ENCODE peak calls at places on chromosomes 5 and 9, in eight cellular contexts. F, M, H, N, X, L, I and P are unnamed samples. For H3K36me3, the result is how much of the 10 kb centered on the place peaks cover.

GRCh38 chr9:120382453-120382852 is 197.5 kb downstream of the CDK5RAP2 start:
- DNase-seq in F (no peak), M (no peak), H (no peak), N (no peak), X (no peak), L (no peak), I (no peak), P (no peak)

GRCh38 chr5:20636686-20637085 is 648.7 kb upstream of the CDH18 start:
- DNase-seq in F (no peak), M (no peak), H (no peak), N (no peak), X (no peak), L (no peak), I (no peak), P (no peak)

GRCh38 chr9:96071245-96072124 is 196.0 kb downstream of the ERCC6L2 start:
- DNase-seq in F (no peak), M (no peak), H (peak), N (peak), X (no peak), L (no peak), I (peak), P (no peak)

GRCh38 chr9:111078391-111079038 is 40.2 kb upstream of the LPAR1 start:
- DNase-seq in F (no peak), M (no peak), H (no peak), N (no peak), X (no peak), L (no peak), I (no peak), P (no peak)

GRCh38 chr5:171845857-171846785 is 60.5 kb downstream of the SMIM23 start:
- DNase-seq in F (no peak), M (no peak), H (peak), N (no peak), X (no peak), L (no peak), I (no peak), P (peak)

GRCh38 chr5:141878771-141879759 is 855 bp upstream of the PCDH1 start:
- DNase-seq in F (peak), M (peak), H (peak), N (peak), X (peak), L (peak), I (peak), P (peak)

GRCh38 chr5:43192558-43193170 is 639 bp downstream of the NIM1K start:
- DNase-seq in F (no peak), M (no peak), H (peak), N (peak), X (no peak), L (peak), I (peak), P (peak)

GRCh38 chr5:93607367-93608258 is 24.6 kb downstream of the NR2F1 start:
- DNase-seq in F (no peak), M (peak), H (peak), N (peak), X (no peak), L (no peak), I (peak), P (peak)

GRCh38 chr5:140569197-140569596 is 4.6 kb downstream of the SLC35A4 start:
- DNase-seq in F (no peak), M (no peak), H (no peak), N (peak), X (no peak), L (no peak), I (no peak), P (no peak)

GRCh38 chr5:55160493-55161209 is 680 bp downstream of the GPX8 start:
- DNase-seq in F (peak), M (peak), H (peak), N (peak), X (no peak), L (peak), I (peak), P (peak)

GRCh38 chr5:166509085-166509484 is 1782.4 kb upstream of the WWC1 start:
- DNase-seq in F (no peak), M (no peak), H (peak), N (peak), X (no peak), L (no peak), I (peak), P (no peak)

GRCh38 chr5:126137771-126138474 is 285.3 kb upstream of the GRAMD2B start:
- DNase-seq in F (peak), M (no peak), H (no peak), N (no peak), X (no peak), L (no peak), I (no peak), P (no peak)

GRCh38 chr5:132490484-132491367 is at the start of gene IRF1:
- DNase-seq in F (peak), M (peak), H (peak), N (peak), X (peak), L (peak), I (peak), P (peak)

GRCh38 chr5:55062039-55062779 is 38.2 kb downstream of the GZMK start:
- DNase-seq in F (no peak), M (no peak), H (no peak), N (peak), X (no peak), L (no peak), I (no peak), P (no peak)

GRCh38 chr9:90927496-90927895 is 125.9 kb downstream of the SYK start:
- DNase-seq in F (no peak), M (no peak), H (no peak), N (no peak), X (no peak), L (no peak), I (no peak), P (no peak)

GRCh38 chr5:1594336-1595106 is 70.8 kb upstream of the LPCAT1 start:
- DNase-seq in F (no peak), M (no peak), H (peak), N (peak), X (peak), L (peak), I (peak), P (peak)

GRCh38 chr5:125451622-125452021 is 705.2 kb upstream of the ZNF608 start:
- DNase-seq in F (no peak), M (no peak), H (no peak), N (no peak), X (no peak), L (no peak), I (no peak), P (no peak)

GRCh38 chr5:10315824-10316509 is 8.3 kb upstream of the CMBL start:
- DNase-seq in F (no peak), M (no peak), H (no peak), N (peak), X (no peak), L (no peak), I (no peak), P (no peak)

GRCh38 chr5:14190194-14191164 is 47.3 kb downstream of the TRIO start:
- DNase-seq in F (peak), M (peak), H (peak), N (no peak), X (no peak), L (no peak), I (peak), P (no peak)

GRCh38 chr9:34675048-34675714 is 12.7 kb upstream of the CCL27 start:
- DNase-seq in F (no peak), M (no peak), H (peak), N (peak), X (peak), L (peak), I (peak), P (peak)

GRCh38 chr9:28758971-28759370 is 1185.7 kb upstream of the C9orf72 start:
- DNase-seq in F (no peak), M (no peak), H (no peak), N (no peak), X (no peak), L (no peak), I (no peak), P (no peak)

GRCh38 chr5:32405502-32405901 is 39.0 kb downstream of the ZFR start:
- DNase-seq in F (no peak), M (no peak), H (no peak), N (no peak), X (no peak), L (no peak), I (no peak), P (no peak)

GRCh38 chr5:32403760-32404159 is 40.8 kb downstream of the ZFR start:
- DNase-seq in F (no peak), M (no peak), H (no peak), N (no peak), X (no peak), L (no peak), I (no peak), P (no peak)

GRCh38 chr5:32410630-32411029 is 33.9 kb downstream of the ZFR start:
- DNase-seq in F (no peak), M (no peak), H (no peak), N (no peak), X (no peak), L (no peak), I (no peak), P (no peak)

GRCh38 chr5:32406650-32407049 is 37.9 kb downstream of the ZFR start:
- DNase-seq in F (no peak), M (no peak), H (no peak), N (no peak), X (no peak), L (no peak), I (no peak), P (no peak)
- H3K36me3 ChIP-seq in F (under half), M (half or more), H (under half), N (under half), X (under half), L (half or more), I (half or more), P (half or more)

GRCh38 chr5:176492431-176492830 is 44.2 kb downstream of the FAF2 start:
- DNase-seq in F (no peak), M (no peak), H (no peak), N (no peak), X (no peak), L (no peak), I (no peak), P (no peak)
- H3K36me3 ChIP-seq in F (under half), M (half or more), H (under half), N (half or more), X (under half), L (half or more), I (half or more), P (half or more)

DNA sequence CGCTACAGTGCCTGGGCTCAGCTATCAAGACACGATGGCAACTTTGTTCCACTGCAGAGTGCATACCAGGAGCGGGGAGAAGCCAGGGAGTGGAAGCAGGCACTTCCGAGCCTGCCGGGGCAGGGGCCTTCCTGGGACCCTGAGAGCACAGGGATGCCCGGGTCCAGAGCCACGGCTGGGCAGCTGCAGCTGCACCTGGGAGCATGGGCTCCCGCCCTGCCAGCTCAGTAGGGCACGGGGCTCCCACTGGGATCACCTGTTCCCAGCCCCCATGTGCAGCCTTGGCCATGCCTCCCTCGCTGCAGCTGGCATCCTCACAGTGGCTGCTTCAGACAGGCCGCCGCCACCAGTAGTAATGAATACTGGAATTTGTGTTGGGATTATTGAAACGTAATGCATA is 391.5 kb downstream of the KDM4C start:
- DNase-seq in F (no peak), M (no peak), H (no peak), N (no peak), X (no peak), L (no peak), I (no peak), P (no peak)
- H3K36me3 ChIP-seq in F (under half), M (under half), H (under half), N (under half), X (under half), L (under half), I (under half), P (under half)

GRCh38 chr5:146238973-146239372 is 35.6 kb downstream of the RBM27 start:
- DNase-seq in F (no peak), M (no peak), H (no peak), N (no peak), X (no peak), L (no peak), I (no peak), P (no peak)

GRCh38 chr5:146243217-146243616 is 39.8 kb downstream of the RBM27 start:
- DNase-seq in F (no peak), M (no peak), H (no peak), N (no peak), X (no peak), L (no peak), I (no peak), P (no peak)

DNA sequence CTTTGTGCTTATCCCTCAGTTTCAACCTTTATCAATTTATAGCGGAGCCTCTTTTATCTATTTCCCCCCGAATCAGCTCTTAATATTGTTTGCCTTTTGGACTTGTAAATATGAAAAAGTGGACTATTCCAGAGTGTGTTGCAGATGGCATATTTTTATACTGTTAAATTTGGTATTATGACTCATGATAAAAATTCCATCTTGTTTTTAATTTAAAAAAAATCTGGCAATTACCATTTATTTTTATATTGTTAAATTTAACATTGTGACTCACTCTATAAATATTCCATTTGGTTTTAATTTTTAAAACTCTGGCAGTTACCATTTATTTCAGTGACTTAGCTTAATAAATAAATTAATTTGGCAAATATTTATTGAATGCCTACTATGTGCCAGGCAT is 37.5 kb downstream of the RBM27 start:
- DNase-seq in F (peak), M (no peak), H (no peak), N (no peak), X (no peak), L (no peak), I (no peak), P (no peak)
- H3K36me3 ChIP-seq in F (under half), M (under half), H (under half), N (under half), X (under half), L (half or more), I (under half), P (under half)

GRCh38 chr5:560792-561166 is 36.5 kb upstream of the SLC9A3 start:
- DNase-seq in F (no peak), M (no peak), H (no peak), N (peak), X (peak), L (peak), I (no peak), P (no peak)

GRCh38 chr5:558871-559503 is 34.7 kb upstream of the SLC9A3 start:
- DNase-seq in F (no peak), M (no peak), H (no peak), N (no peak), X (no peak), L (no peak), I (no peak), P (no peak)

GRCh38 chr5:556909-557441 is 32.7 kb upstream of the SLC9A3 start:
- DNase-seq in F (no peak), M (no peak), H (peak), N (no peak), X (peak), L (peak), I (no peak), P (no peak)

GRCh38 chr5:561408-561807 is 37.2 kb upstream of the SLC9A3 start:
- DNase-seq in F (no peak), M (no peak), H (no peak), N (no peak), X (peak), L (peak), I (no peak), P (no peak)

DNA sequence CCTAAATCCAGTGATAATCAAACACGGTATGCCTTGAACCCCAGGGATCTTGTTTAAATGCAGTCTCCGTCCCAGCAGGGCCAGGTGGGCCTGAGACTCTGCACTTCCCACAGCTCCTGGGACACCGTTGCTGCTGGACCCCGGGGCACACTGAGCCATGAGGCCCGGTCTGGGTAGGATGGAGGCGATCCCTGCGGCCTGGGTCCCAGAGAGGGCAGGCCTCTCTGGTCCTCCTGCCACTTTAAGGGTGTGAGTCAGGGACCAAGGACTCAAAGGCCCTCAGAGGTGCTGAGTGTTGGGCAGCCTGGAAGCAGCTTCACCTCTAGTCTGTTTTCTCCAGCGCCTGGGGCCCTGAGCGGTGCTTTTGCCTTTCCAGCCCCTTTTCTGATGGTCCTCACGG is 34.1 kb upstream of the SLC9A3 start:
- DNase-seq in F (no peak), M (no peak), H (no peak), N (no peak), X (peak), L (peak), I (no peak), P (no peak)
- H3K36me3 ChIP-seq in F (under half), M (under half), H (under half), N (under half), X (under half), L (under half), I (under half), P (under half)

GRCh38 chr9:134043531-134043988 is 18.3 kb downstream of the BRD3OS start:
- DNase-seq in F (no peak), M (no peak), H (no peak), N (no peak), X (no peak), L (no peak), I (no peak), P (no peak)

GRCh38 chr9:134040176-134040565 is 14.9 kb downstream of the BRD3OS start:
- DNase-seq in F (no peak), M (no peak), H (no peak), N (no peak), X (no peak), L (no peak), I (no peak), P (no peak)

GRCh38 chr9:134040831-134041648 is 15.8 kb downstream of the BRD3OS start:
- DNase-seq in F (no peak), M (no peak), H (no peak), N (no peak), X (no peak), L (no peak), I (no peak), P (no peak)

GRCh38 chr9:134039386-134040175 is 14.3 kb downstream of the BRD3OS start:
- DNase-seq in F (no peak), M (no peak), H (no peak), N (no peak), X (no peak), L (no peak), I (no peak), P (no peak)

DNA sequence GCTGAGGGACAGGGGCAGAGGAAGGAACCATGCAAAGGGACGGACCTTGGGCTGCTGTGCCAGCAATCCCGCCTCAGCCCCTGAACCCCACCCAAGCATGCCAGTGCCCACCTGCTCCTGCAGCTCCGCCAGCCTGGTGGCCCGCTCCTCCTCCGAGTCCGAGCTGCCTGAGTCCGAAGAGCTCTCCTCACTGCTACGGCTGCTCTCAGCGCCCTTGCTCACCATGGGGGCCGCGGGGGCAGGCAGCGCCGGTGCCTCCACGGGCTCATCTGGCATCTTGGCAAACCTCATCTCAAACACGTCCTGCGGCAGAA is 16.3 kb downstream of the BRD3OS start:
- DNase-seq in F (no peak), M (no peak), H (no peak), N (no peak), X (no peak), L (no peak), I (no peak), P (no peak)
- H3K36me3 ChIP-seq in F (under half), M (under half), H (under half), N (under half), X (under half), L (half or more), I (half or more), P (half or more)

GRCh38 chr9:133050142-133050541 is 11.6 kb upstream of the CEL start:
- DNase-seq in F (no peak), M (no peak), H (no peak), N (no peak), X (no peak), L (no peak), I (peak), P (no peak)
- H3K36me3 ChIP-seq in F (under half), M (under half), H (under half), N (half or more), X (under half), L (half or more), I (half or more), P (under half)

DNA sequence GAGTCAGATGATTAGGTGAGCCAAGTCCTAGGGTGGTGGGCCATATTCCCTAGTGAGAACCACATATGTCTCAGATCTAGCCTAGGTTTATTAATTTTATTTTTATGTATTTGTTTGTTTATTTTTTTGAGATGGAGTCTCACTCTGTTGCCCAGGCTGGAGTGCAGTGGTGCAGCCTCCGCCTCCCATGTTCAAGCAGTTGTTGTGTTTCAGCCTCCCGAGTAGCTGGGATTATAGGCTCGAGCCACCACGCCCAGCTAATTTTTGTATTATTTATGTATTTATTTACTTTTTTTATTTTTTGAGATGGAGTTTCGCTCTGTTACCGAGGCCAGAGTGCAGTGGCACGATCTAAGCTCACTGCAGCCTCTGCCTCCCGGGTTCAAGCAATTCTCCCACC is 36.0 kb downstream of the NUP188 start:
- DNase-seq in F (no peak), M (no peak), H (no peak), N (no peak), X (no peak), L (no peak), I (no peak), P (no peak)
- H3K36me3 ChIP-seq in F (under half), M (under half), H (under half), N (half or more), X (under half), L (half or more), I (half or more), P (half or more)